ENCODE peak calls at places on chromosomes 13 and 19, in nine cellular contexts. N is uterus, M is LoVo, S is NCI-H1092, Z is hepatic stellate cell, E is heart right ventricle, R is Peyer's patch, W is substantia nigra, D is smooth muscle cell of the brain vasculature. P is an unnamed sample.

GRCh38 chr19:48915757-48916156 is 15.6 kb downstream of the NUCB1 start:
- DNase-seq in N (no peak), M (no peak), S (no peak), Z (no peak), E (no peak), R (no peak), W (no peak), D (no peak), P (no peak)

GRCh38 chr13:67549331-67549730 is 319.2 kb upstream of the PCDH9 start:
- DNase-seq in N (no peak), M (no peak), S (no peak), Z (no peak), E (no peak), R (no peak), W (no peak), D (no peak), P (no peak)

GRCh38 chr13:78714717-78715116 is 55.8 kb upstream of the OBI1 start:
- DNase-seq in N (no peak), M (no peak), S (no peak), Z (no peak), E (no peak), R (no peak), W (no peak), D (no peak), P (no peak)

GRCh38 chr13:80527400-80527799 is 186.5 kb upstream of the SPRY2 start:
- DNase-seq in N (no peak), M (no peak), S (no peak), Z (no peak), E (no peak), R (no peak), W (no peak), D (no peak), P (no peak)

GRCh38 chr13:24127116-24127631 is 33.3 kb upstream of the SPATA13 start:
- DNase-seq in N (no peak), M (peak), S (no peak), Z (no peak), E (no peak), R (peak), W (no peak), D (peak), P (peak)

GRCh38 chr13:30734434-30734833 is 909 bp upstream of the ALOX5AP start:
- DNase-seq in N (no peak), M (no peak), S (no peak), Z (no peak), E (no peak), R (no peak), W (no peak), D (no peak), P (no peak)

GRCh38 chr13:32381539-32381938 is 46.4 kb downstream of the N4BP2L1 start:
- DNase-seq in N (no peak), M (no peak), S (no peak), Z (peak), E (peak), R (no peak), W (no peak), D (no peak), P (no peak)

GRCh38 chr13:110634558-110634957 is 19.2 kb downstream of the NAXD start:
- DNase-seq in N (no peak), M (peak), S (no peak), Z (peak), E (no peak), R (no peak), W (no peak), D (peak), P (peak)

GRCh38 chr19:57241181-57241580 is 749 bp downstream of the ZNF805 start:
- DNase-seq in N (no peak), M (no peak), S (no peak), Z (peak), E (no peak), R (no peak), W (no peak), D (no peak), P (no peak)

GRCh38 chr13:46810440-46810839 is 13.5 kb upstream of the ESD start:
- DNase-seq in N (no peak), M (no peak), S (no peak), Z (no peak), E (no peak), R (no peak), W (no peak), D (no peak), P (no peak)

GRCh38 chr13:35976126-35976525 is 155.1 kb downstream of the DCLK1 start:
- DNase-seq in N (no peak), M (no peak), S (no peak), Z (no peak), E (no peak), R (no peak), W (no peak), D (no peak), P (no peak)

GRCh38 chr13:95075506-95075905 is 225.7 kb downstream of the ABCC4 start:
- DNase-seq in N (no peak), M (no peak), S (no peak), Z (no peak), E (no peak), R (no peak), W (no peak), D (no peak), P (no peak)

GRCh38 chr13:21616880-21617279 is 12.9 kb upstream of the MICU2 start:
- DNase-seq in N (no peak), M (peak), S (no peak), Z (no peak), E (no peak), R (no peak), W (no peak), D (no peak), P (no peak)

GRCh38 chr19:29873024-29873800 is 61.4 kb downstream of the CCNE1 start:
- DNase-seq in N (peak), M (peak), S (peak), Z (peak), E (peak), R (peak), W (peak), D (no peak), P (no peak)

GRCh38 chr13:41552031-41552430 is 94.7 kb downstream of the RGCC start:
- DNase-seq in N (no peak), M (no peak), S (no peak), Z (no peak), E (no peak), R (no peak), W (no peak), D (no peak), P (no peak)

GRCh38 chr19:49954933-49955332 is 6.0 kb downstream of the SIGLEC11 start:
- DNase-seq in N (no peak), M (no peak), S (no peak), Z (no peak), E (no peak), R (no peak), W (no peak), D (no peak), P (no peak)

GRCh38 chr19:15241259-15241658 is 9.0 kb upstream of the EPHX3 start:
- DNase-seq in N (no peak), M (no peak), S (peak), Z (no peak), E (no peak), R (no peak), W (no peak), D (no peak), P (no peak)

GRCh38 chr19:19342086-19343015 is 21.7 kb downstream of the MAU2 start:
- DNase-seq in N (peak), M (peak), S (peak), Z (peak), E (peak), R (peak), W (peak), D (no peak), P (no peak)

GRCh38 chr19:50320596-50320995 is 8.6 kb downstream of the KCNC3 start:
- DNase-seq in N (no peak), M (no peak), S (no peak), Z (no peak), E (no peak), R (peak), W (no peak), D (no peak), P (no peak)

GRCh38 chr13:108193806-108194205 is 21.5 kb downstream of the LIG4 start:
- DNase-seq in N (no peak), M (no peak), S (no peak), Z (no peak), E (no peak), R (no peak), W (no peak), D (no peak), P (no peak)

GRCh38 chr13:77309254-77309653 is 17.6 kb downstream of the MYCBP2 start:
- DNase-seq in N (no peak), M (no peak), S (no peak), Z (no peak), E (no peak), R (no peak), W (no peak), D (no peak), P (no peak)

GRCh38 chr19:41232686-41233085 is 13.7 kb downstream of the AXL start:
- DNase-seq in N (no peak), M (no peak), S (no peak), Z (no peak), E (no peak), R (no peak), W (no peak), D (no peak), P (no peak)

GRCh38 chr19:55812449-55812848 is 19.4 kb downstream of the NLRP11 start:
- DNase-seq in N (no peak), M (no peak), S (no peak), Z (no peak), E (no peak), R (no peak), W (no peak), D (no peak), P (no peak)

GRCh38 chr13:31965361-31966066 is 66.1 kb upstream of the FRY start:
- DNase-seq in N (no peak), M (no peak), S (no peak), Z (no peak), E (no peak), R (no peak), W (no peak), D (no peak), P (no peak)

GRCh38 chr13:46012404-46012803 is 40.1 kb downstream of the ZC3H13 start:
- DNase-seq in N (no peak), M (no peak), S (no peak), Z (no peak), E (no peak), R (no peak), W (no peak), D (no peak), P (no peak)

GRCh38 chr19:38839816-38840582 is 8.4 kb upstream of the ECH1 start:
- DNase-seq in N (no peak), M (no peak), S (no peak), Z (no peak), E (no peak), R (no peak), W (no peak), D (no peak), P (no peak)

GRCh38 chr13:20175907-20176652 is 15.2 kb upstream of the GJA3 start:
- DNase-seq in N (no peak), M (no peak), S (peak), Z (no peak), E (no peak), R (no peak), W (no peak), D (no peak), P (no peak)

GRCh38 chr13:98549728-98550317 is 27.1 kb downstream of the STK24 start:
- DNase-seq in N (no peak), M (no peak), S (no peak), Z (no peak), E (no peak), R (no peak), W (no peak), D (no peak), P (no peak)

GRCh38 chr19:53596056-53596455 is 35.7 kb upstream of the DPRX start:
- DNase-seq in N (no peak), M (no peak), S (no peak), Z (no peak), E (no peak), R (no peak), W (no peak), D (no peak), P (no peak)

GRCh38 chr19:3902317-3902973 is 22.0 kb downstream of the ATCAY start:
- DNase-seq in N (no peak), M (no peak), S (no peak), Z (no peak), E (no peak), R (no peak), W (no peak), D (no peak), P (no peak)

GRCh38 chr19:2517881-2518601 is 42.1 kb downstream of the GADD45B start:
- DNase-seq in N (no peak), M (peak), S (no peak), Z (no peak), E (no peak), R (no peak), W (no peak), D (no peak), P (no peak)

GRCh38 chr19:10019246-10019645 is 6.0 kb downstream of the RDH8 start:
- DNase-seq in N (no peak), M (no peak), S (no peak), Z (no peak), E (no peak), R (no peak), W (no peak), D (no peak), P (no peak)

GRCh38 chr13:62126400-62126799 is 710.8 kb upstream of the PCDH20 start:
- DNase-seq in N (no peak), M (no peak), S (no peak), Z (no peak), E (no peak), R (no peak), W (no peak), D (no peak), P (no peak)

GRCh38 chr13:75226092-75226491 is 255.9 kb downstream of the TBC1D4 start:
- DNase-seq in N (no peak), M (no peak), S (no peak), Z (no peak), E (no peak), R (no peak), W (no peak), D (no peak), P (no peak)